ENCODE peak calls at places on chromosome 22, in ten cellular contexts. E is head of caudate nucleus, P is H54, V is right atrium auricular region, O is GM04504, Y is endothelial cell of umbilical vein, Z is T-helper 9 cell, U is neural crest cell, G is NB4, I is Calu3. B is an unnamed sample.

GRCh38 chr22:30044369-30044768 is 35.9 kb upstream of the HORMAD2 start:
- DNase-seq in E (no peak), P (peak; percentile 44), V (peak; percentile 52), O (peak; percentile 46), Y (peak; percentile 92), Z (no peak), U (no peak), G (no peak), I (peak; percentile 81), B (peak; percentile 37)

GRCh38 chr22:27983361-27983791 is 64.3 kb upstream of the PITPNB start:
- DNase-seq in E (no peak), P (no peak), V (peak; percentile 38), O (no peak), Y (no peak), Z (no peak), U (no peak), G (no peak), I (no peak), B (no peak)

GRCh38 chr22:25563757-25564319 is 637 bp upstream of the GRK3 start:
- DNase-seq in E (no peak), P (no peak), V (no peak), O (no peak), Y (peak; percentile 7), Z (no peak), U (no peak), G (peak; percentile 74), I (no peak), B (no peak)

GRCh38 chr22:40413873-40414272 is 43.5 kb downstream of the SGSM3 start:
- DNase-seq in E (no peak), P (no peak), V (no peak), O (no peak), Y (no peak), Z (no peak), U (no peak), G (no peak), I (no peak), B (no peak)

GRCh38 chr22:41909290-41910049 is 5.4 kb downstream of the SHISA8 start:
- DNase-seq in E (no peak), P (no peak), V (no peak), O (no peak), Y (no peak), Z (no peak), U (no peak), G (no peak), I (no peak), B (no peak)

GRCh38 chr22:32991353-32992115 is 66.6 kb downstream of the SYN3 start:
- DNase-seq in E (no peak), P (no peak), V (peak; percentile 78), O (peak; percentile 13), Y (no peak), Z (no peak), U (no peak), G (no peak), I (no peak), B (no peak)

GRCh38 chr22:25766418-25766817 is 24.4 kb downstream of the MYO18B start:
- DNase-seq in E (no peak), P (no peak), V (no peak), O (no peak), Y (no peak), Z (no peak), U (no peak), G (no peak), I (no peak), B (no peak)

GRCh38 chr22:25057013-25057881 is 104.7 kb downstream of the KIAA1671 start:
- DNase-seq in E (peak; percentile 49), P (peak; percentile 40), V (peak; percentile 72), O (peak; percentile 5), Y (peak; percentile 63), Z (peak; percentile 76), U (peak; percentile 84), G (peak; percentile 60), I (peak; percentile 86), B (peak; percentile 29)

GRCh38 chr22:43819691-43820670 is 7.9 kb upstream of the EFCAB6 start:
- DNase-seq in E (no peak), P (no peak), V (no peak), O (no peak), Y (no peak), Z (no peak), U (no peak), G (no peak), I (no peak), B (no peak)

GRCh38 chr22:29032014-29032475 is 29.6 kb downstream of the C22orf31 start:
- DNase-seq in E (no peak), P (no peak), V (no peak), O (no peak), Y (no peak), Z (no peak), U (no peak), G (no peak), I (no peak), B (no peak)

GRCh38 chr22:47408409-47408808 is 646.0 kb downstream of the TBC1D22A start:
- DNase-seq in E (no peak), P (no peak), V (no peak), O (no peak), Y (no peak), Z (no peak), U (no peak), G (no peak), I (no peak), B (no peak)

GRCh38 chr22:31080164-31080847 is 812 bp upstream of the SMTN start:
- DNase-seq in E (no peak), P (no peak), V (no peak), O (no peak), Y (no peak), Z (no peak), U (no peak), G (no peak), I (no peak), B (no peak)

GRCh38 chr22:38850941-38851849 is 7.4 kb upstream of the NPTXR start:
- DNase-seq in E (no peak), P (peak; percentile 76), V (no peak), O (no peak), Y (no peak), Z (no peak), U (no peak), G (no peak), I (no peak), B (peak; percentile 46)

GRCh38 chr22:36145881-36146280 is 14.7 kb downstream of the APOL3 start:
- DNase-seq in E (no peak), P (no peak), V (no peak), O (no peak), Y (no peak), Z (no peak), U (no peak), G (no peak), I (no peak), B (no peak)

GRCh38 chr22:44309137-44309536 is 3.6 kb downstream of the SHISAL1 start:
- DNase-seq in E (peak; percentile 6), P (peak; percentile 71), V (peak; percentile 83), O (peak; percentile 93), Y (peak; percentile 29), Z (no peak), U (no peak), G (peak; percentile 89), I (peak; percentile 50), B (peak; percentile 7)

GRCh38 chr22:27663812-27664211 is 137.7 kb downstream of the MN1 start:
- DNase-seq in E (no peak), P (no peak), V (no peak), O (no peak), Y (peak; percentile 86), Z (no peak), U (no peak), G (no peak), I (no peak), B (no peak)

GRCh38 chr22:17370036-17370765 is 941 bp downstream of the CECR2 start:
- DNase-seq in E (no peak), P (no peak), V (no peak), O (no peak), Y (no peak), Z (no peak), U (peak; percentile 41), G (no peak), I (no peak), B (no peak)

GRCh38 chr22:38735465-38736256 is 20.1 kb downstream of the SUN2 start:
- DNase-seq in E (no peak), P (no peak), V (no peak), O (no peak), Y (no peak), Z (no peak), U (no peak), G (no peak), I (no peak), B (no peak)

GRCh38 chr22:37187552-37187890 is 526 bp downstream of the C1QTNF6 start:
- DNase-seq in E (no peak), P (no peak), V (no peak), O (no peak), Y (peak; percentile 79), Z (no peak), U (no peak), G (no peak), I (no peak), B (no peak)

GRCh38 chr22:43861529-43861928 is 784 bp downstream of the SULT4A1 start:
- DNase-seq in E (no peak), P (no peak), V (no peak), O (no peak), Y (no peak), Z (no peak), U (no peak), G (no peak), I (peak; percentile 18), B (no peak)

GRCh38 chr22:39808087-39808486 is 85.5 kb downstream of the ENTHD1 start:
- DNase-seq in E (no peak), P (no peak), V (no peak), O (no peak), Y (peak; percentile 28), Z (peak; percentile 4), U (peak; percentile 30), G (peak; percentile 51), I (peak; percentile 56), B (peak; percentile 31)

B was measured in HCT116.